ENCODE peak calls at places on chromosome 16, in five cellular contexts. One of them, this sample, is unnamed.

GRCh38 chr16:15775209-15775608 is 81.6 kb downstream of the MYH11 start:
- DNase-seq in lower leg skin: no peak
- DNase-seq in K562: no peak
- DNase-seq in IMR-90: peak
- DNase-seq in stomach: no peak
- DNase-seq in this sample: peak

GRCh38 chr16:1261131-1261917 is 5.5 kb downstream of the TPSD1 start:
- DNase-seq in lower leg skin: no peak
- DNase-seq in K562: no peak
- DNase-seq in IMR-90: no peak
- DNase-seq in stomach: no peak
- DNase-seq in this sample: no peak

GRCh38 chr16:56885446-56886162 is 20.6 kb downstream of the SLC12A3 start:
- DNase-seq in lower leg skin: no peak
- DNase-seq in K562: peak
- DNase-seq in IMR-90: no peak
- DNase-seq in stomach: no peak
- DNase-seq in this sample: no peak

GRCh38 chr16:24683847-24684493 is 45.5 kb upstream of the TNRC6A start:
- DNase-seq in lower leg skin: no peak
- DNase-seq in K562: no peak
- DNase-seq in IMR-90: no peak
- DNase-seq in stomach: no peak
- DNase-seq in this sample: no peak

GRCh38 chr16:73955255-73955654 is 341.4 kb upstream of the PSMD7 start:
- DNase-seq in lower leg skin: no peak
- DNase-seq in K562: no peak
- DNase-seq in IMR-90: no peak
- DNase-seq in stomach: no peak
- DNase-seq in this sample: no peak

GRCh38 chr16:57141822-57142631 is 43.8 kb downstream of the PSME3IP1 start:
- DNase-seq in lower leg skin: no peak
- DNase-seq in K562: no peak
- DNase-seq in IMR-90: no peak
- DNase-seq in stomach: no peak
- DNase-seq in this sample: no peak

GRCh38 chr16:57994778-57995177 is 5.7 kb downstream of the ZNF319 start:
- DNase-seq in lower leg skin: peak
- DNase-seq in K562: peak
- DNase-seq in IMR-90: peak
- DNase-seq in stomach: peak
- DNase-seq in this sample: peak

GRCh38 chr16:84308120-84308519 is 13.4 kb downstream of the WFDC1 start:
- DNase-seq in lower leg skin: no peak
- DNase-seq in K562: peak
- DNase-seq in IMR-90: peak
- DNase-seq in stomach: peak
- DNase-seq in this sample: peak

GRCh38 chr16:87582221-87582965 is 19.9 kb upstream of the JPH3 start:
- DNase-seq in lower leg skin: peak
- DNase-seq in K562: no peak
- DNase-seq in IMR-90: peak
- DNase-seq in stomach: no peak
- DNase-seq in this sample: no peak

GRCh38 chr16:57949013-57949412 is 21.9 kb downstream of the CNGB1 start:
- DNase-seq in lower leg skin: no peak
- DNase-seq in K562: no peak
- DNase-seq in IMR-90: no peak
- DNase-seq in stomach: no peak
- DNase-seq in this sample: no peak

GRCh38 chr16:57594531-57595031 is 33.8 kb upstream of the ADGRG1 start:
- DNase-seq in lower leg skin: no peak
- DNase-seq in K562: no peak
- DNase-seq in IMR-90: no peak
- DNase-seq in stomach: no peak
- DNase-seq in this sample: no peak

GRCh38 chr16:4800290-4801041 is 2.0 kb downstream of the ROGDI start:
- DNase-seq in lower leg skin: no peak
- DNase-seq in K562: peak
- DNase-seq in IMR-90: no peak
- DNase-seq in stomach: peak
- DNase-seq in this sample: peak

GRCh38 chr16:81703177-81704155 is 75.6 kb upstream of the PLCG2 start:
- DNase-seq in lower leg skin: no peak
- DNase-seq in K562: no peak
- DNase-seq in IMR-90: peak
- DNase-seq in stomach: no peak
- DNase-seq in this sample: peak

GRCh38 chr16:70749681-70750601 is 51.0 kb downstream of the VAC14 start:
- DNase-seq in lower leg skin: no peak
- DNase-seq in K562: peak
- DNase-seq in IMR-90: no peak
- DNase-seq in stomach: no peak
- DNase-seq in this sample: no peak

GRCh38 chr16:57720142-57720575 is 15.4 kb upstream of the KATNB1 start:
- DNase-seq in lower leg skin: no peak
- DNase-seq in K562: peak
- DNase-seq in IMR-90: peak
- DNase-seq in stomach: peak
- DNase-seq in this sample: peak

GRCh38 chr16:22814330-22815105 is 556 bp downstream of the HS3ST2 start:
- DNase-seq in lower leg skin: no peak
- DNase-seq in K562: no peak
- DNase-seq in IMR-90: no peak
- DNase-seq in stomach: no peak
- DNase-seq in this sample: no peak

GRCh38 chr16:83400234-83400633 is 407.5 kb upstream of the HSBP1 start:
- DNase-seq in lower leg skin: no peak
- DNase-seq in K562: no peak
- DNase-seq in IMR-90: no peak
- DNase-seq in stomach: no peak
- DNase-seq in this sample: no peak

GRCh38 chr16:51137097-51137496 is 14.0 kb downstream of the SALL1 start:
- DNase-seq in lower leg skin: no peak
- DNase-seq in K562: no peak
- DNase-seq in IMR-90: no peak
- DNase-seq in stomach: no peak
- DNase-seq in this sample: no peak

GRCh38 chr16:84851192-84852127 is 31.7 kb downstream of the CRISPLD2 start:
- DNase-seq in lower leg skin: no peak
- DNase-seq in K562: no peak
- DNase-seq in IMR-90: peak
- DNase-seq in stomach: peak
- DNase-seq in this sample: no peak

GRCh38 chr16:65538945-65539344 is 417.1 kb upstream of the CDH11 start:
- DNase-seq in lower leg skin: no peak
- DNase-seq in K562: no peak
- DNase-seq in IMR-90: peak
- DNase-seq in stomach: no peak
- DNase-seq in this sample: no peak

GRCh38 chr16:30949655-30950515 is 1.0 kb downstream of the ORAI3 start:
- DNase-seq in lower leg skin: peak
- DNase-seq in K562: peak
- DNase-seq in IMR-90: peak
- DNase-seq in stomach: peak
- DNase-seq in this sample: peak

GRCh38 chr16:4811773-4812172 is 9.3 kb upstream of the ROGDI start:
- DNase-seq in lower leg skin: no peak
- DNase-seq in K562: no peak
- DNase-seq in IMR-90: no peak
- DNase-seq in stomach: no peak
- DNase-seq in this sample: no peak

GRCh38 chr16:12089492-12090161 is 113.1 kb downstream of the SNX29 start:
- DNase-seq in lower leg skin: no peak
- DNase-seq in K562: peak
- DNase-seq in IMR-90: peak
- DNase-seq in stomach: peak
- DNase-seq in this sample: no peak

GRCh38 chr16:11088432-11088794 is 144.0 kb downstream of the CLEC16A start:
- DNase-seq in lower leg skin: no peak
- DNase-seq in K562: no peak
- DNase-seq in IMR-90: no peak
- DNase-seq in stomach: no peak
- DNase-seq in this sample: no peak
- TF ChIP-seq POLR2A in lower leg skin: no peak
- TF ChIP-seq POLR2A in K562: no peak
- TF ChIP-seq POLR2A in IMR-90: no peak
- TF ChIP-seq POLR2A in stomach: no peak
- TF ChIP-seq POLR2A in this sample: no peak

GRCh38 chr16:27268376-27269299 is at the start of gene NSMCE1:
- DNase-seq in lower leg skin: peak
- DNase-seq in K562: peak
- DNase-seq in IMR-90: peak
- DNase-seq in stomach: peak
- DNase-seq in this sample: peak
- TF ChIP-seq POLR2A in lower leg skin: no peak
- TF ChIP-seq POLR2A in K562: peak
- TF ChIP-seq POLR2A in IMR-90: peak
- TF ChIP-seq POLR2A in stomach: no peak
- TF ChIP-seq POLR2A in this sample: peak

GRCh38 chr16:88769617-88770458 is 15.2 kb downstream of the PIEZO1 start:
- DNase-seq in lower leg skin: no peak
- DNase-seq in K562: peak
- DNase-seq in IMR-90: no peak
- DNase-seq in stomach: no peak
- DNase-seq in this sample: peak
- TF ChIP-seq POLR2A in lower leg skin: no peak
- TF ChIP-seq POLR2A in K562: peak
- TF ChIP-seq POLR2A in IMR-90: no peak
- TF ChIP-seq POLR2A in stomach: no peak
- TF ChIP-seq POLR2A in this sample: no peak

GRCh38 chr16:3364774-3365427 is 9.2 kb downstream of the OR2C1 start:
- DNase-seq in lower leg skin: peak
- DNase-seq in K562: no peak
- DNase-seq in IMR-90: peak
- DNase-seq in stomach: peak
- DNase-seq in this sample: peak
- TF ChIP-seq POLR2A in lower leg skin: no peak
- TF ChIP-seq POLR2A in K562: no peak
- TF ChIP-seq POLR2A in IMR-90: peak
- TF ChIP-seq POLR2A in stomach: peak
- TF ChIP-seq POLR2A in this sample: peak